ENCODE peak calls at places on chromosomes 16 and 17, in nine cellular contexts. X is KBM-7; K is heart right ventricle; I is C1 segment of cervical spinal cord; A is CD8-positive, alpha-beta T cell; B is small intestine; Q is COLO829; W is NT2/D1; E is transverse colon. P is an unnamed sample.

GRCh38 chr16:56851671-56852400 is 13.2 kb upstream of the SLC12A3 start:
- DNase-seq in X (peak; percentile 67), K (no peak), I (no peak), A (no peak), B (no peak), Q (no peak), W (no peak), E (no peak), P (peak; percentile 42)

GRCh38 chr16:88838566-88838965 is 18.2 kb downstream of the GALNS start:
- DNase-seq in X (no peak), K (peak; percentile 9), I (no peak), A (no peak), B (no peak), Q (no peak), W (no peak), E (no peak), P (no peak)

GRCh38 chr16:84643180-84643583 is 5.1 kb upstream of the KLHL36 start:
- DNase-seq in X (peak; percentile 41), K (peak; percentile 68), I (no peak), A (no peak), B (no peak), Q (no peak), W (no peak), E (peak; percentile 58), P (peak; percentile 89)

GRCh38 chr17:751269-752001 is 629 bp downstream of the GEMIN4 start:
- DNase-seq in X (peak; percentile 42), K (no peak), I (no peak), A (peak; percentile 73), B (peak; percentile 42), Q (no peak), W (no peak), E (peak; percentile 49), P (peak; percentile 59)

GRCh38 chr17:40331743-40332641 is 23.0 kb downstream of the RARA start:
- DNase-seq in X (no peak), K (peak; percentile 95), I (peak; percentile 81), A (no peak), B (no peak), Q (peak; percentile 77), W (no peak), E (peak; percentile 64), P (peak; percentile 93)

GRCh38 chr17:16507918-16508533 is 16.0 kb upstream of the LRRC75A start:
- DNase-seq in X (no peak), K (no peak), I (no peak), A (no peak), B (peak; percentile 86), Q (no peak), W (no peak), E (peak; percentile 40), P (no peak)

GRCh38 chr17:54372071-54372720 is 528.5 kb upstream of the TOM1L1 start:
- DNase-seq in X (no peak), K (no peak), I (no peak), A (no peak), B (no peak), Q (no peak), W (peak; percentile 3), E (no peak), P (no peak)

GRCh38 chr17:46038414-46038813 is 39.4 kb downstream of the STH start:
- DNase-seq in X (no peak), K (no peak), I (no peak), A (no peak), B (no peak), Q (no peak), W (no peak), E (no peak), P (no peak)

GRCh38 chr17:7034955-7035590 is 742 bp upstream of the SLC16A13 start:
- DNase-seq in X (no peak), K (no peak), I (no peak), A (no peak), B (peak; percentile 51), Q (no peak), W (no peak), E (no peak), P (no peak)

GRCh38 chr16:82855471-82855870 is 228.7 kb downstream of the CDH13 start:
- DNase-seq in X (no peak), K (no peak), I (no peak), A (no peak), B (no peak), Q (no peak), W (no peak), E (no peak), P (no peak)

GRCh38 chr16:12899529-12900168 is 1.7 kb upstream of the SHISA9 start:
- DNase-seq in X (no peak), K (no peak), I (no peak), A (no peak), B (no peak), Q (no peak), W (no peak), E (no peak), P (no peak)

GRCh38 chr16:29815032-29815721 is 775 bp upstream of the PAGR1 start:
- DNase-seq in X (peak; percentile 18), K (no peak), I (no peak), A (peak; percentile 53), B (no peak), Q (no peak), W (no peak), E (no peak), P (peak; percentile 66)

GRCh38 chr17:27529230-27529796 is 73.1 kb downstream of the KSR1 start:
- DNase-seq in X (peak; percentile 95), K (no peak), I (no peak), A (no peak), B (no peak), Q (no peak), W (no peak), E (no peak), P (no peak)

GRCh38 chr16:5216681-5217080 is 119.1 kb upstream of the EEF2KMT start:
- DNase-seq in X (no peak), K (no peak), I (no peak), A (no peak), B (no peak), Q (no peak), W (no peak), E (no peak), P (no peak)

GRCh38 chr16:57462209-57462977 is at the start of gene POLR2C:
- DNase-seq in X (peak; percentile 92), K (peak; percentile 91), I (peak; percentile 71), A (peak; percentile 98), B (peak; percentile 81), Q (peak; percentile 68), W (peak; percentile 87), E (peak; percentile 92), P (peak; percentile 93)

GRCh38 chr16:20364051-20364450 is 11.5 kb upstream of the UMOD start:
- DNase-seq in X (no peak), K (no peak), I (no peak), A (no peak), B (no peak), Q (no peak), W (no peak), E (no peak), P (no peak)

GRCh38 chr16:2008631-2009301 is 855 bp downstream of the ZNF598 start:
- DNase-seq in X (peak; percentile 49), K (no peak), I (no peak), A (no peak), B (peak; percentile 39), Q (no peak), W (no peak), E (no peak), P (no peak)

GRCh38 chr17:47957591-47958490 is at the start of gene PRR15L:
- DNase-seq in X (no peak), K (no peak), I (no peak), A (no peak), B (peak; percentile 98), Q (no peak), W (no peak), E (peak; percentile 91), P (no peak)

GRCh38 chr17:11612956-11613355 is 14.7 kb downstream of the DNAH9 start:
- DNase-seq in X (no peak), K (no peak), I (no peak), A (no peak), B (no peak), Q (no peak), W (no peak), E (no peak), P (no peak)

GRCh38 chr17:70276931-70277330 is 107.6 kb downstream of the KCNJ2 start:
- DNase-seq in X (no peak), K (no peak), I (no peak), A (no peak), B (no peak), Q (no peak), W (no peak), E (no peak), P (no peak)

GRCh38 chr16:67001159-67001486 is 12.7 kb downstream of the CES4A start:
- DNase-seq in X (no peak), K (peak; percentile 18), I (no peak), A (no peak), B (no peak), Q (no peak), W (no peak), E (no peak), P (no peak)

GRCh38 chr17:44400226-44400847 is 10.9 kb upstream of the ITGA2B start:
- DNase-seq in X (peak; percentile 41), K (no peak), I (no peak), A (no peak), B (peak; percentile 8), Q (no peak), W (no peak), E (no peak), P (no peak)

GRCh38 chr16:57144027-57144426 is 41.8 kb downstream of the PSME3IP1 start:
- DNase-seq in X (no peak), K (no peak), I (no peak), A (no peak), B (no peak), Q (no peak), W (no peak), E (no peak), P (peak; percentile 22)

GRCh38 chr16:87463722-87464690 is 28.8 kb downstream of the ZCCHC14 start:
- DNase-seq in X (peak; percentile 78), K (no peak), I (no peak), A (peak; percentile 53), B (no peak), Q (peak; percentile 35), W (no peak), E (peak; percentile 31), P (peak; percentile 77)

GRCh38 chr16:49352923-49353322 is 20.7 kb upstream of the C16orf78 start:
- DNase-seq in X (peak; percentile 12), K (no peak), I (no peak), A (no peak), B (no peak), Q (no peak), W (peak; percentile 57), E (no peak), P (no peak)

GRCh38 chr16:23351360-23351759 is 49.3 kb downstream of the SCNN1B start:
- DNase-seq in X (no peak), K (no peak), I (no peak), A (no peak), B (peak; percentile 24), Q (no peak), W (no peak), E (peak; percentile 79), P (peak; percentile 57)

GRCh38 chr17:46163316-46163715 is 29.9 kb downstream of the KANSL1 start:
- DNase-seq in X (peak; percentile 48), K (no peak), I (no peak), A (no peak), B (no peak), Q (no peak), W (no peak), E (no peak), P (no peak)

GRCh38 chr17:35774499-35774898 is 13.8 kb downstream of the C17orf50 start:
- DNase-seq in X (no peak), K (peak; percentile 49), I (peak; percentile 12), A (no peak), B (peak; percentile 27), Q (no peak), W (no peak), E (peak; percentile 76), P (peak; percentile 92)

GRCh38 chr16:15610369-15610871 is 32.5 kb downstream of the MARF1 start:
- DNase-seq in X (no peak), K (no peak), I (no peak), A (no peak), B (no peak), Q (no peak), W (no peak), E (no peak), P (no peak)

GRCh38 chr17:73841431-73842060 is 197.3 kb upstream of the SDK2 start:
- DNase-seq in X (no peak), K (no peak), I (no peak), A (peak; percentile 56), B (no peak), Q (peak; percentile 32), W (peak; percentile 20), E (peak; percentile 14), P (no peak)

GRCh38 chr16:19137621-19138128 is 23.9 kb downstream of the ITPRIPL2 start:
- DNase-seq in X (no peak), K (no peak), I (no peak), A (no peak), B (no peak), Q (no peak), W (no peak), E (no peak), P (no peak)